ENCODE peak calls at places on chromosome 7, in five cellular contexts. One of them, this sample, is unnamed.

GRCh38 chr7:43942997-43943701 is 16.9 kb downstream of the UBE2D4 start:
- DNase-seq in testis: no peak
- DNase-seq in effector memory CD4-positive, alpha-beta T cell: no peak
- DNase-seq in HepG2: no peak
- DNase-seq in BE2C: no peak
- DNase-seq in this sample: no peak

GRCh38 chr7:84790873-84791272 is 396.0 kb downstream of the SEMA3D start:
- DNase-seq in testis: no peak
- DNase-seq in effector memory CD4-positive, alpha-beta T cell: no peak
- DNase-seq in HepG2: no peak
- DNase-seq in BE2C: no peak
- DNase-seq in this sample: no peak

GRCh38 chr7:143368387-143368786 is 5.9 kb upstream of the FAM131B start:
- DNase-seq in testis: no peak
- DNase-seq in effector memory CD4-positive, alpha-beta T cell: no peak
- DNase-seq in HepG2: no peak
- DNase-seq in BE2C: no peak
- DNase-seq in this sample: no peak

GRCh38 chr7:157830331-157830730 is 493.5 kb downstream of the DNAJB6 start:
- DNase-seq in testis: no peak
- DNase-seq in effector memory CD4-positive, alpha-beta T cell: no peak
- DNase-seq in HepG2: no peak
- DNase-seq in BE2C: no peak
- DNase-seq in this sample: no peak

GRCh38 chr7:28069788-28070187 is 110.8 kb downstream of the JAZF1 start:
- DNase-seq in testis: peak; percentile 94
- DNase-seq in effector memory CD4-positive, alpha-beta T cell: no peak
- DNase-seq in HepG2: no peak
- DNase-seq in BE2C: no peak
- DNase-seq in this sample: no peak

GRCh38 chr7:149307775-149308501 is 45.9 kb downstream of the ZNF783 start:
- DNase-seq in testis: no peak
- DNase-seq in effector memory CD4-positive, alpha-beta T cell: no peak
- DNase-seq in HepG2: no peak
- DNase-seq in BE2C: no peak
- DNase-seq in this sample: peak; percentile 25

GRCh38 chr7:135877799-135878198 is 99.4 kb downstream of the MTPN start:
- DNase-seq in testis: no peak
- DNase-seq in effector memory CD4-positive, alpha-beta T cell: no peak
- DNase-seq in HepG2: no peak
- DNase-seq in BE2C: no peak
- DNase-seq in this sample: no peak

GRCh38 chr7:134685250-134685649 is 38.6 kb downstream of the BPGM start:
- DNase-seq in testis: no peak
- DNase-seq in effector memory CD4-positive, alpha-beta T cell: no peak
- DNase-seq in HepG2: no peak
- DNase-seq in BE2C: no peak
- DNase-seq in this sample: no peak

GRCh38 chr7:24912874-24913514 is 67.0 kb downstream of the OSBPL3 start:
- DNase-seq in testis: no peak
- DNase-seq in effector memory CD4-positive, alpha-beta T cell: no peak
- DNase-seq in HepG2: no peak
- DNase-seq in BE2C: no peak
- DNase-seq in this sample: no peak

GRCh38 chr7:26309089-26309488 is 17.4 kb downstream of the SNX10 start:
- DNase-seq in testis: no peak
- DNase-seq in effector memory CD4-positive, alpha-beta T cell: no peak
- DNase-seq in HepG2: no peak
- DNase-seq in BE2C: no peak
- DNase-seq in this sample: no peak

GRCh38 chr7:1354661-1355567 is 104.4 kb downstream of the MICALL2 start:
- DNase-seq in testis: no peak
- DNase-seq in effector memory CD4-positive, alpha-beta T cell: no peak
- DNase-seq in HepG2: no peak
- DNase-seq in BE2C: no peak
- DNase-seq in this sample: no peak
- H3K27me3 ChIP-seq in testis: no peaks in the 10 kb centered on the region
- H3K27me3 ChIP-seq in effector memory CD4-positive, alpha-beta T cell: no peaks in the 10 kb centered on the region
- H3K27me3 ChIP-seq in HepG2: peaks cover 4% of the 10 kb centered on the region
- H3K27me3 ChIP-seq in BE2C: peaks cover 58% of the 10 kb centered on the region
- H3K27me3 ChIP-seq in this sample: no peaks in the 10 kb centered on the region

DNA sequence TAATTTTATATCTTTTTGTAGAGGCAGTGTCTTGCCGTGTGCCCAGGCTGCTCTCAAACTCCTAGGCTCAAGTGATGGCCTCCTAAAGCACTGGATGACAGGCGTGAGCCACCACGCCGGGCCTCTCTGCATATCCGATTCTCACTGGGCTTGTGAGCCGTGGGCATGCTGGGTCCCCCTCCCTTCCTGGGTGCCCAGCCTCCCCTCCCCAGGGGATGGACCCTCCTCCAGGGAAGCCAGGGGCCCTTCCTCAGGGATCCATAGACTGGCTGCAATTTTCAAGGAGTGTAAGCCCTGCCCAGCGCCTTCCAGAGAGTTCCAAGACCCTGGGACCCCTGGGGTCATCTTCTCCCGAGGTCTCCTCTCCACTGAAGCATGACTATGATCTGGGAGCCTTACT is 23.7 kb upstream of the ELFN1 start:
- DNase-seq in testis: no peak
- DNase-seq in effector memory CD4-positive, alpha-beta T cell: no peak
- DNase-seq in HepG2: no peak
- DNase-seq in BE2C: no peak
- DNase-seq in this sample: no peak
- H3K27me3 ChIP-seq in testis: no peaks in the 10 kb centered on the region
- H3K27me3 ChIP-seq in effector memory CD4-positive, alpha-beta T cell: no peaks in the 10 kb centered on the region
- H3K27me3 ChIP-seq in HepG2: peaks cover 11% of the 10 kb centered on the region
- H3K27me3 ChIP-seq in BE2C: peaks cover 28% of the 10 kb centered on the region
- H3K27me3 ChIP-seq in this sample: no peaks in the 10 kb centered on the region

GRCh38 chr7:66400400-66400799 is 195.3 kb downstream of the TPST1 start:
- DNase-seq in testis: no peak
- DNase-seq in effector memory CD4-positive, alpha-beta T cell: no peak
- DNase-seq in HepG2: no peak
- DNase-seq in BE2C: no peak
- DNase-seq in this sample: no peak
- H3K27me3 ChIP-seq in testis: no peaks in the 10 kb centered on the region
- H3K27me3 ChIP-seq in effector memory CD4-positive, alpha-beta T cell: no peaks in the 10 kb centered on the region
- H3K27me3 ChIP-seq in HepG2: no peaks in the 10 kb centered on the region
- H3K27me3 ChIP-seq in BE2C: no peaks in the 10 kb centered on the region
- H3K27me3 ChIP-seq in this sample: no peaks in the 10 kb centered on the region

GRCh38 chr7:1705856-1706255 is 35.8 kb downstream of the ELFN1 start:
- DNase-seq in testis: no peak
- DNase-seq in effector memory CD4-positive, alpha-beta T cell: no peak
- DNase-seq in HepG2: no peak
- DNase-seq in BE2C: peak; percentile 3
- DNase-seq in this sample: peak; percentile 51

GRCh38 chr7:1706381-1706720 is 36.3 kb downstream of the ELFN1 start:
- DNase-seq in testis: no peak
- DNase-seq in effector memory CD4-positive, alpha-beta T cell: no peak
- DNase-seq in HepG2: no peak
- DNase-seq in BE2C: no peak
- DNase-seq in this sample: peak; percentile 2

GRCh38 chr7:1704326-1705241 is 34.5 kb downstream of the ELFN1 start:
- DNase-seq in testis: no peak
- DNase-seq in effector memory CD4-positive, alpha-beta T cell: no peak
- DNase-seq in HepG2: no peak
- DNase-seq in BE2C: no peak
- DNase-seq in this sample: peak; percentile 51

GRCh38 chr7:1706721-1707613 is 36.9 kb downstream of the ELFN1 start:
- DNase-seq in testis: no peak
- DNase-seq in effector memory CD4-positive, alpha-beta T cell: no peak
- DNase-seq in HepG2: no peak
- DNase-seq in BE2C: peak; percentile 20
- DNase-seq in this sample: peak; percentile 3

DNA sequence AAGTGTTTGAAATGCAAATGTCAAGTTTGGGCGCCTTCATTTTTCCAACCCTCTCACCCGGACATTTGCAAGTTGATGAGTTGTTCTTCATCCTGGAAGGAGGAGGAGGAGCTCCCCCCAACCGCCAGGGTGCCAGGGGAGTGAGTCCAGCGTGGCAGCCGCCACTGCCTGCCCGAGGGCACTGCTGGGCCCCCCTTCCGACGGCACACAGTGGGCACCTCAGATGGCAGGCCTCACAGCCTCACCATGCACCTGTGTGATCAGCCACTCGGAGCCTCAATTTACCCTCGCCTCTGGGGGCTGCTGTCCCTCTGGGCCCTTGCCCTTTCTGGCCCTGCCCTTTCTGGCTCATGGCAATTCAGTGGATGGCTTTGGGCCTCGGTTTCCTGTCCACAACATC is 35.3 kb downstream of the ELFN1 start:
- DNase-seq in testis: no peak
- DNase-seq in effector memory CD4-positive, alpha-beta T cell: no peak
- DNase-seq in HepG2: no peak
- DNase-seq in BE2C: no peak
- DNase-seq in this sample: no peak
- H3K27me3 ChIP-seq in testis: no peaks in the 10 kb centered on the region
- H3K27me3 ChIP-seq in effector memory CD4-positive, alpha-beta T cell: peaks cover 3% of the 10 kb centered on the region
- H3K27me3 ChIP-seq in HepG2: no peaks in the 10 kb centered on the region
- H3K27me3 ChIP-seq in BE2C: no peaks in the 10 kb centered on the region
- H3K27me3 ChIP-seq in this sample: no peaks in the 10 kb centered on the region

GRCh38 chr7:1367501-1367900 is 91.8 kb downstream of the MICALL2 start:
- DNase-seq in testis: no peak
- DNase-seq in effector memory CD4-positive, alpha-beta T cell: no peak
- DNase-seq in HepG2: no peak
- DNase-seq in BE2C: no peak
- DNase-seq in this sample: no peak
- H3K27me3 ChIP-seq in testis: no peaks in the 10 kb centered on the region
- H3K27me3 ChIP-seq in effector memory CD4-positive, alpha-beta T cell: peaks cover 20% of the 10 kb centered on the region
- H3K27me3 ChIP-seq in HepG2: peaks cover 15% of the 10 kb centered on the region
- H3K27me3 ChIP-seq in BE2C: peaks cover 84% of the 10 kb centered on the region
- H3K27me3 ChIP-seq in this sample: peaks cover 17% of the 10 kb centered on the region

DNA sequence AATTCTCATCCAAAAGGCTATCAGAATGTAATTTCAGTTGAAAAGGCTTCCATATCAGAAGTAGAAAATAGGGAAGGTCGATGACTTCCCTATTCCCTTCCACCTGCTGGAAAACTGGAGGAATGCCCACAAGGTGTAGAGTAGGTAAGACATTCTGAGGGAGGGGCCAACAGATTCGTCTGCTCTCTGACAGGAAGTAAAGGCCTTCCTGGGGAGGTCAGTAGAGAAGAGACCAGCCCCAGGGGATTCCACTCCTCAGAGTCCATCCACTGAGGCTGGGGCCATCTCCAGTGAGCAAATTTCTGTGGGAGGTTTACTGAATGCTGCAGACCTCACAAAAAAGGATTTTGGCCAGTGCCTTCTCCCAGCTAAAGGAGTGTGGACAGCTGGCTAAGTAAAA is 19.5 kb downstream of the NPSR1 start:
- DNase-seq in testis: no peak
- DNase-seq in effector memory CD4-positive, alpha-beta T cell: no peak
- DNase-seq in HepG2: no peak
- DNase-seq in BE2C: no peak
- DNase-seq in this sample: no peak
- H3K27me3 ChIP-seq in testis: no peaks in the 10 kb centered on the region
- H3K27me3 ChIP-seq in effector memory CD4-positive, alpha-beta T cell: no peaks in the 10 kb centered on the region
- H3K27me3 ChIP-seq in HepG2: no peaks in the 10 kb centered on the region
- H3K27me3 ChIP-seq in BE2C: no peaks in the 10 kb centered on the region
- H3K27me3 ChIP-seq in this sample: no peaks in the 10 kb centered on the region

DNA sequence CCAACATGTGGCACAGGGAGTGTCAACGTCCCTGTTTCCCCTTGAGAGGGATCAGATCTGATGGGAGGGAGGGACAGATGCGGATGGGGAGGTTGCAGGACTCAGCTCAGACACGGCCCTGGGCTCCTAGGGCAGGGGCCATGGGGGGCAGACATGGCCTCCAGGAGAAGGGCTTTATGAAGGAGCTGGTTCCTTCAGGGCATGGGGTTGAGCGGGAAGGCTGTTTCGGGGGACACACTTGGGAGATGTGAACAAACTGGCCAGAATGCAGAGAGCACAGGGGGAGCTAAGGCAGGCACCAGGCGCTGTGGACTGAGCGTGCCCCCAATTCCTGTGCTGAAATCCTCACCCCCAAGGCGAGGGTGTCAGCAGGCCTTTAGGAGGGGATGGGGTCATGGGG is 581.9 kb upstream of the FOXK1 start:
- DNase-seq in testis: no peak
- DNase-seq in effector memory CD4-positive, alpha-beta T cell: no peak
- DNase-seq in HepG2: no peak
- DNase-seq in BE2C: no peak
- DNase-seq in this sample: no peak
- H3K27me3 ChIP-seq in testis: no peaks in the 10 kb centered on the region
- H3K27me3 ChIP-seq in effector memory CD4-positive, alpha-beta T cell: no peaks in the 10 kb centered on the region
- H3K27me3 ChIP-seq in HepG2: no peaks in the 10 kb centered on the region
- H3K27me3 ChIP-seq in BE2C: no peaks in the 10 kb centered on the region
- H3K27me3 ChIP-seq in this sample: no peaks in the 10 kb centered on the region

GRCh38 chr7:116644628-116645027 is 27.4 kb upstream of the MET start:
- DNase-seq in testis: no peak
- DNase-seq in effector memory CD4-positive, alpha-beta T cell: no peak
- DNase-seq in HepG2: no peak
- DNase-seq in BE2C: no peak
- DNase-seq in this sample: no peak
- H3K27me3 ChIP-seq in testis: no peaks in the 10 kb centered on the region
- H3K27me3 ChIP-seq in effector memory CD4-positive, alpha-beta T cell: no peaks in the 10 kb centered on the region
- H3K27me3 ChIP-seq in HepG2: no peaks in the 10 kb centered on the region
- H3K27me3 ChIP-seq in BE2C: no peaks in the 10 kb centered on the region
- H3K27me3 ChIP-seq in this sample: no peaks in the 10 kb centered on the region

DNA sequence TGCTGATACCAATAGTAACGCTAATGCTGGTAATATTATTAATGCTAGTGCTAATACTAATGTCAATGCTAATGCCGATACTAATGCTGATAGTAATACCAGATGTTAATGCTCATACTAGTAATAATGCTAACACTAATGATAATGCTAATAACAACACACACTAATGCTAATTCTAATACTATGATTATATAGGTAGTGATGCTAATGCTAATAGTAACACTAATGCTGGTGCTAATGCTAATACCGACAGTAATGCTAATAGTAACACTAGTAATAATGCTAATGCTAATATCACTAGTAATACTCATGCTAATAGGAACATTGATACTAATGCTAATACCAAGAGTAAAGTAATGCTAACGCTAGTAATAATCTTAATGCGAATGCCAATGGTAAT is 406.4 kb upstream of the RNF32 start:
- DNase-seq in testis: no peak
- DNase-seq in effector memory CD4-positive, alpha-beta T cell: no peak
- DNase-seq in HepG2: no peak
- DNase-seq in BE2C: no peak
- DNase-seq in this sample: no peak
- H3K27me3 ChIP-seq in testis: no peaks in the 10 kb centered on the region
- H3K27me3 ChIP-seq in effector memory CD4-positive, alpha-beta T cell: no peaks in the 10 kb centered on the region
- H3K27me3 ChIP-seq in HepG2: peaks cover 1% of the 10 kb centered on the region
- H3K27me3 ChIP-seq in BE2C: no peaks in the 10 kb centered on the region
- H3K27me3 ChIP-seq in this sample: no peaks in the 10 kb centered on the region

This sample was measured in ascending aorta.